ENCODE peak calls at places on chromosomes 12 and 14, in nine cellular contexts. One of them, this sample, is unnamed.

GRCh38 chr12:41661141-41661540 is 473.0 kb downstream of the PDZRN4 start:
- DNase-seq in glutamatergic neuron: no peak
- DNase-seq in A549: no peak
- DNase-seq in DMS79: no peak
- DNase-seq in retina: no peak
- DNase-seq in amniotic stem cell: no peak
- DNase-seq in NCI-H748 treated with DMSO at 0.1 percent for 48 hours: no peak
- DNase-seq in anterior cingulate cortex: no peak
- DNase-seq in left ventricle myocardium inferior: no peak
- DNase-seq in this sample: no peak

GRCh38 chr12:40551466-40551865 is 140.8 kb upstream of the CNTN1 start:
- DNase-seq in glutamatergic neuron: no peak
- DNase-seq in A549: no peak
- DNase-seq in DMS79: no peak
- DNase-seq in retina: no peak
- DNase-seq in amniotic stem cell: no peak
- DNase-seq in NCI-H748 treated with DMSO at 0.1 percent for 48 hours: no peak
- DNase-seq in anterior cingulate cortex: no peak
- DNase-seq in left ventricle myocardium inferior: no peak
- DNase-seq in this sample: no peak

GRCh38 chr12:23504641-23505399 is 444.6 kb downstream of the SOX5 start:
- DNase-seq in glutamatergic neuron: no peak
- DNase-seq in A549: no peak
- DNase-seq in DMS79: no peak
- DNase-seq in retina: no peak
- DNase-seq in amniotic stem cell: no peak
- DNase-seq in NCI-H748 treated with DMSO at 0.1 percent for 48 hours: no peak
- DNase-seq in anterior cingulate cortex: no peak
- DNase-seq in left ventricle myocardium inferior: no peak
- DNase-seq in this sample: no peak

GRCh38 chr12:14937689-14938088 is 648 bp downstream of the ERP27 start:
- DNase-seq in glutamatergic neuron: no peak
- DNase-seq in A549: no peak
- DNase-seq in DMS79: no peak
- DNase-seq in retina: no peak
- DNase-seq in amniotic stem cell: no peak
- DNase-seq in NCI-H748 treated with DMSO at 0.1 percent for 48 hours: no peak
- DNase-seq in anterior cingulate cortex: no peak
- DNase-seq in left ventricle myocardium inferior: no peak
- DNase-seq in this sample: no peak

GRCh38 chr12:115207216-115207915 is 523.4 kb upstream of the TBX3 start:
- DNase-seq in glutamatergic neuron: no peak
- DNase-seq in A549: no peak
- DNase-seq in DMS79: no peak
- DNase-seq in retina: no peak
- DNase-seq in amniotic stem cell: no peak
- DNase-seq in NCI-H748 treated with DMSO at 0.1 percent for 48 hours: no peak
- DNase-seq in anterior cingulate cortex: no peak
- DNase-seq in left ventricle myocardium inferior: no peak
- DNase-seq in this sample: no peak

GRCh38 chr14:92627707-92628215 is 114.2 kb downstream of the RIN3 start:
- DNase-seq in glutamatergic neuron: no peak
- DNase-seq in A549: no peak
- DNase-seq in DMS79: no peak
- DNase-seq in retina: no peak
- DNase-seq in amniotic stem cell: no peak
- DNase-seq in NCI-H748 treated with DMSO at 0.1 percent for 48 hours: no peak
- DNase-seq in anterior cingulate cortex: no peak
- DNase-seq in left ventricle myocardium inferior: no peak
- DNase-seq in this sample: no peak

GRCh38 chr12:108004368-108004767 is 124.7 kb upstream of the WSCD2 start:
- DNase-seq in glutamatergic neuron: no peak
- DNase-seq in A549: no peak
- DNase-seq in DMS79: no peak
- DNase-seq in retina: no peak
- DNase-seq in amniotic stem cell: no peak
- DNase-seq in NCI-H748 treated with DMSO at 0.1 percent for 48 hours: no peak
- DNase-seq in anterior cingulate cortex: no peak
- DNase-seq in left ventricle myocardium inferior: no peak
- DNase-seq in this sample: no peak

GRCh38 chr12:48351022-48351708 is 446 bp upstream of the ZNF641 start:
- DNase-seq in glutamatergic neuron: no peak
- DNase-seq in A549: peak
- DNase-seq in DMS79: peak
- DNase-seq in retina: peak
- DNase-seq in amniotic stem cell: no peak
- DNase-seq in NCI-H748 treated with DMSO at 0.1 percent for 48 hours: peak
- DNase-seq in anterior cingulate cortex: no peak
- DNase-seq in left ventricle myocardium inferior: peak
- DNase-seq in this sample: peak

GRCh38 chr12:95802482-95803264 is 12.1 kb upstream of the NTN4 start:
- DNase-seq in glutamatergic neuron: no peak
- DNase-seq in A549: peak
- DNase-seq in DMS79: no peak
- DNase-seq in retina: no peak
- DNase-seq in amniotic stem cell: peak
- DNase-seq in NCI-H748 treated with DMSO at 0.1 percent for 48 hours: no peak
- DNase-seq in anterior cingulate cortex: no peak
- DNase-seq in left ventricle myocardium inferior: no peak
- DNase-seq in this sample: no peak

GRCh38 chr14:102320033-102320660 is 601 bp downstream of the ZNF839 start:
- DNase-seq in glutamatergic neuron: peak
- DNase-seq in A549: peak
- DNase-seq in DMS79: no peak
- DNase-seq in retina: peak
- DNase-seq in amniotic stem cell: no peak
- DNase-seq in NCI-H748 treated with DMSO at 0.1 percent for 48 hours: no peak
- DNase-seq in anterior cingulate cortex: no peak
- DNase-seq in left ventricle myocardium inferior: peak
- DNase-seq in this sample: peak

GRCh38 chr12:701896-702539 is 38.8 kb upstream of the NINJ2 start:
- DNase-seq in glutamatergic neuron: no peak
- DNase-seq in A549: no peak
- DNase-seq in DMS79: no peak
- DNase-seq in retina: peak
- DNase-seq in amniotic stem cell: no peak
- DNase-seq in NCI-H748 treated with DMSO at 0.1 percent for 48 hours: no peak
- DNase-seq in anterior cingulate cortex: peak
- DNase-seq in left ventricle myocardium inferior: no peak
- DNase-seq in this sample: peak

GRCh38 chr12:107564946-107565345 is 120.7 kb upstream of the PWP1 start:
- DNase-seq in glutamatergic neuron: no peak
- DNase-seq in A549: no peak
- DNase-seq in DMS79: peak
- DNase-seq in retina: no peak
- DNase-seq in amniotic stem cell: no peak
- DNase-seq in NCI-H748 treated with DMSO at 0.1 percent for 48 hours: peak
- DNase-seq in anterior cingulate cortex: no peak
- DNase-seq in left ventricle myocardium inferior: no peak
- DNase-seq in this sample: no peak

GRCh38 chr14:76022991-76023390 is 37.4 kb downstream of the IFT43 start:
- DNase-seq in glutamatergic neuron: no peak
- DNase-seq in A549: no peak
- DNase-seq in DMS79: no peak
- DNase-seq in retina: no peak
- DNase-seq in amniotic stem cell: no peak
- DNase-seq in NCI-H748 treated with DMSO at 0.1 percent for 48 hours: no peak
- DNase-seq in anterior cingulate cortex: no peak
- DNase-seq in left ventricle myocardium inferior: no peak
- DNase-seq in this sample: no peak

GRCh38 chr12:50765325-50765911 is 1.5 kb downstream of the ATF1 start:
- DNase-seq in glutamatergic neuron: peak
- DNase-seq in A549: peak
- DNase-seq in DMS79: peak
- DNase-seq in retina: peak
- DNase-seq in amniotic stem cell: peak
- DNase-seq in NCI-H748 treated with DMSO at 0.1 percent for 48 hours: peak
- DNase-seq in anterior cingulate cortex: no peak
- DNase-seq in left ventricle myocardium inferior: no peak
- DNase-seq in this sample: peak

GRCh38 chr12:49549735-49550710 is 11.2 kb downstream of the KCNH3 start:
- DNase-seq in glutamatergic neuron: no peak
- DNase-seq in A549: no peak
- DNase-seq in DMS79: peak
- DNase-seq in retina: no peak
- DNase-seq in amniotic stem cell: no peak
- DNase-seq in NCI-H748 treated with DMSO at 0.1 percent for 48 hours: peak
- DNase-seq in anterior cingulate cortex: no peak
- DNase-seq in left ventricle myocardium inferior: no peak
- DNase-seq in this sample: no peak

GRCh38 chr14:102452302-102452701 is 57.3 kb downstream of the ANKRD9 start:
- DNase-seq in glutamatergic neuron: no peak
- DNase-seq in A549: no peak
- DNase-seq in DMS79: no peak
- DNase-seq in retina: no peak
- DNase-seq in amniotic stem cell: no peak
- DNase-seq in NCI-H748 treated with DMSO at 0.1 percent for 48 hours: no peak
- DNase-seq in anterior cingulate cortex: no peak
- DNase-seq in left ventricle myocardium inferior: no peak
- DNase-seq in this sample: no peak

GRCh38 chr14:91329615-91330014 is 85.1 kb upstream of the GPR68 start:
- DNase-seq in glutamatergic neuron: no peak
- DNase-seq in A549: no peak
- DNase-seq in DMS79: no peak
- DNase-seq in retina: no peak
- DNase-seq in amniotic stem cell: no peak
- DNase-seq in NCI-H748 treated with DMSO at 0.1 percent for 48 hours: no peak
- DNase-seq in anterior cingulate cortex: no peak
- DNase-seq in left ventricle myocardium inferior: no peak
- DNase-seq in this sample: no peak

GRCh38 chr12:70645494-70646317 is 8.5 kb upstream of the PTPRB start:
- DNase-seq in glutamatergic neuron: no peak
- DNase-seq in A549: peak
- DNase-seq in DMS79: no peak
- DNase-seq in retina: no peak
- DNase-seq in amniotic stem cell: peak
- DNase-seq in NCI-H748 treated with DMSO at 0.1 percent for 48 hours: no peak
- DNase-seq in anterior cingulate cortex: no peak
- DNase-seq in left ventricle myocardium inferior: peak
- DNase-seq in this sample: no peak

GRCh38 chr14:60651936-60652673 is 2.8 kb upstream of the SIX1 start:
- DNase-seq in glutamatergic neuron: peak
- DNase-seq in A549: no peak
- DNase-seq in DMS79: peak
- DNase-seq in retina: peak
- DNase-seq in amniotic stem cell: no peak
- DNase-seq in NCI-H748 treated with DMSO at 0.1 percent for 48 hours: peak
- DNase-seq in anterior cingulate cortex: no peak
- DNase-seq in left ventricle myocardium inferior: no peak
- DNase-seq in this sample: no peak

GRCh38 chr12:117587646-117588287 is 226.3 kb upstream of the NOS1 start:
- DNase-seq in glutamatergic neuron: peak
- DNase-seq in A549: peak
- DNase-seq in DMS79: no peak
- DNase-seq in retina: peak
- DNase-seq in amniotic stem cell: no peak
- DNase-seq in NCI-H748 treated with DMSO at 0.1 percent for 48 hours: peak
- DNase-seq in anterior cingulate cortex: no peak
- DNase-seq in left ventricle myocardium inferior: peak
- DNase-seq in this sample: peak

GRCh38 chr14:104657114-104657524 is 32.3 kb upstream of the INF2 start:
- DNase-seq in glutamatergic neuron: no peak
- DNase-seq in A549: no peak
- DNase-seq in DMS79: no peak
- DNase-seq in retina: peak
- DNase-seq in amniotic stem cell: no peak
- DNase-seq in NCI-H748 treated with DMSO at 0.1 percent for 48 hours: no peak
- DNase-seq in anterior cingulate cortex: no peak
- DNase-seq in left ventricle myocardium inferior: no peak
- DNase-seq in this sample: no peak

GRCh38 chr14:21498540-21499526 is 12.3 kb downstream of the METTL3 start:
- DNase-seq in glutamatergic neuron: no peak
- DNase-seq in A549: peak
- DNase-seq in DMS79: no peak
- DNase-seq in retina: peak
- DNase-seq in amniotic stem cell: peak
- DNase-seq in NCI-H748 treated with DMSO at 0.1 percent for 48 hours: peak
- DNase-seq in anterior cingulate cortex: no peak
- DNase-seq in left ventricle myocardium inferior: no peak
- DNase-seq in this sample: peak

GRCh38 chr14:22510527-22511110 is 78.4 kb downstream of the DAD1 start:
- DNase-seq in glutamatergic neuron: no peak
- DNase-seq in A549: no peak
- DNase-seq in DMS79: no peak
- DNase-seq in retina: no peak
- DNase-seq in amniotic stem cell: no peak
- DNase-seq in NCI-H748 treated with DMSO at 0.1 percent for 48 hours: no peak
- DNase-seq in anterior cingulate cortex: no peak
- DNase-seq in left ventricle myocardium inferior: no peak
- DNase-seq in this sample: no peak

GRCh38 chr14:65904988-65905387 is 492.5 kb downstream of the FUT8 start:
- DNase-seq in glutamatergic neuron: no peak
- DNase-seq in A549: no peak
- DNase-seq in DMS79: no peak
- DNase-seq in retina: no peak
- DNase-seq in amniotic stem cell: no peak
- DNase-seq in NCI-H748 treated with DMSO at 0.1 percent for 48 hours: no peak
- DNase-seq in anterior cingulate cortex: no peak
- DNase-seq in left ventricle myocardium inferior: no peak
- DNase-seq in this sample: no peak

GRCh38 chr14:34699873-34700621 is 14.3 kb downstream of the CFL2 start:
- DNase-seq in glutamatergic neuron: no peak
- DNase-seq in A549: peak
- DNase-seq in DMS79: peak
- DNase-seq in retina: no peak
- DNase-seq in amniotic stem cell: peak
- DNase-seq in NCI-H748 treated with DMSO at 0.1 percent for 48 hours: no peak
- DNase-seq in anterior cingulate cortex: no peak
- DNase-seq in left ventricle myocardium inferior: no peak
- DNase-seq in this sample: no peak

GRCh38 chr12:65666876-65667275 is 157.4 kb upstream of the HMGA2 start:
- DNase-seq in glutamatergic neuron: no peak
- DNase-seq in A549: no peak
- DNase-seq in DMS79: no peak
- DNase-seq in retina: no peak
- DNase-seq in amniotic stem cell: no peak
- DNase-seq in NCI-H748 treated with DMSO at 0.1 percent for 48 hours: no peak
- DNase-seq in anterior cingulate cortex: no peak
- DNase-seq in left ventricle myocardium inferior: no peak
- DNase-seq in this sample: no peak

GRCh38 chr12:104828015-104828414 is 130.1 kb downstream of the SLC41A2 start:
- DNase-seq in glutamatergic neuron: no peak
- DNase-seq in A549: no peak
- DNase-seq in DMS79: no peak
- DNase-seq in retina: no peak
- DNase-seq in amniotic stem cell: no peak
- DNase-seq in NCI-H748 treated with DMSO at 0.1 percent for 48 hours: no peak
- DNase-seq in anterior cingulate cortex: no peak
- DNase-seq in left ventricle myocardium inferior: peak
- DNase-seq in this sample: no peak